ENCODE peak calls at places on chromosomes 13 and 19, in six cellular contexts. J is T-helper 17 cell, I is Peyer's patch, D is neural crest cell, Y is posterior cingulate gyrus, L is B cell. O is an unnamed sample.

GRCh38 chr13:100664171-100664900 is 10.3 kb downstream of the TMTC4 start:
- DNase-seq in J (no peak), I (no peak), D (no peak), Y (no peak), L (no peak), O (no peak)

GRCh38 chr13:110257408-110257807 is 49.5 kb downstream of the COL4A1 start:
- DNase-seq in J (no peak), I (no peak), D (no peak), Y (no peak), L (no peak), O (no peak)

GRCh38 chr19:54684537-54684936 is 21.8 kb downstream of the LILRB4 start:
- DNase-seq in J (no peak), I (no peak), D (no peak), Y (no peak), L (no peak), O (no peak)

GRCh38 chr13:29849071-29849541 is 1.3 kb downstream of the UBL3 start:
- DNase-seq in J (no peak), I (peak; percentile 54), D (no peak), Y (no peak), L (peak; percentile 70), O (no peak)

GRCh38 chr19:11598103-11598483 is 810 bp downstream of the ZNF627 start:
- DNase-seq in J (no peak), I (no peak), D (no peak), Y (no peak), L (no peak), O (no peak)

GRCh38 chr13:40146586-40147240 is 491.3 kb downstream of the COG6 start:
- DNase-seq in J (no peak), I (no peak), D (no peak), Y (no peak), L (peak; percentile 17), O (no peak)

GRCh38 chr19:38303517-38304351 is at the start of gene C19orf33:
- DNase-seq in J (no peak), I (peak; percentile 94), D (no peak), Y (no peak), L (no peak), O (no peak)

GRCh38 chr19:40217921-40218890 is at the start of gene TTC9B:
- DNase-seq in J (peak; percentile 27), I (no peak), D (peak; percentile 46), Y (peak; percentile 52), L (peak; percentile 73), O (no peak)

GRCh38 chr13:112779856-112780604 is 90.2 kb downstream of the ATP11A start:
- DNase-seq in J (no peak), I (no peak), D (no peak), Y (no peak), L (no peak), O (no peak)

GRCh38 chr13:45446181-45446580 is 18.6 kb upstream of the COG3 start:
- DNase-seq in J (no peak), I (no peak), D (no peak), Y (no peak), L (no peak), O (no peak)

GRCh38 chr13:42492372-42492920 is 81.5 kb upstream of the TNFSF11 start:
- DNase-seq in J (no peak), I (no peak), D (no peak), Y (no peak), L (no peak), O (no peak)

GRCh38 chr19:55490478-55491436 is 2.5 kb downstream of the SSC5D start:
- DNase-seq in J (no peak), I (no peak), D (no peak), Y (no peak), L (no peak), O (no peak)

GRCh38 chr13:97559030-97559429 is 125.1 kb downstream of the RAP2A start:
- DNase-seq in J (no peak), I (no peak), D (no peak), Y (no peak), L (no peak), O (no peak)

GRCh38 chr13:98543380-98544104 is 33.4 kb downstream of the STK24 start:
- DNase-seq in J (no peak), I (no peak), D (no peak), Y (no peak), L (no peak), O (no peak)

GRCh38 chr13:97567510-97568243 is 133.7 kb downstream of the RAP2A start:
- DNase-seq in J (no peak), I (peak; percentile 63), D (no peak), Y (no peak), L (no peak), O (peak; percentile 27)

GRCh38 chr13:87172166-87172825 is 498.9 kb upstream of the SLITRK5 start:
- DNase-seq in J (no peak), I (no peak), D (no peak), Y (no peak), L (no peak), O (no peak)

GRCh38 chr19:6092329-6093286 is 17.7 kb downstream of the RFX2 start:
- DNase-seq in J (no peak), I (peak; percentile 91), D (peak; percentile 57), Y (peak; percentile 35), L (no peak), O (no peak)

GRCh38 chr19:6271251-6271650 is 8.5 kb downstream of the MLLT1 start:
- DNase-seq in J (no peak), I (no peak), D (no peak), Y (no peak), L (no peak), O (no peak)

GRCh38 chr13:45374917-45375316 is 33.9 kb upstream of the TPT1 start:
- DNase-seq in J (no peak), I (no peak), D (no peak), Y (no peak), L (no peak), O (no peak)

GRCh38 chr13:32136716-32137115 is 105.1 kb downstream of the FRY start:
- DNase-seq in J (no peak), I (no peak), D (no peak), Y (no peak), L (no peak), O (no peak)

GRCh38 chr13:94813920-94814500 is 101.7 kb upstream of the SOX21 start:
- DNase-seq in J (no peak), I (no peak), D (no peak), Y (no peak), L (no peak), O (no peak)

GRCh38 chr13:40485611-40486517 is 180.6 kb downstream of the FOXO1 start:
- DNase-seq in J (peak; percentile 53), I (no peak), D (no peak), Y (no peak), L (peak; percentile 29), O (no peak)

GRCh38 chr13:49604570-49604969 is 19.2 kb upstream of the RCBTB1 start:
- DNase-seq in J (no peak), I (no peak), D (no peak), Y (no peak), L (no peak), O (no peak)

GRCh38 chr13:37175996-37176395 is 70.5 kb upstream of the CSNK1A1L start:
- DNase-seq in J (no peak), I (no peak), D (no peak), Y (no peak), L (no peak), O (no peak)

GRCh38 chr13:32142115-32142514 is 110.5 kb downstream of the FRY start:
- DNase-seq in J (no peak), I (no peak), D (no peak), Y (no peak), L (no peak), O (no peak)